ENCODE peak calls at places on chromosomes 13 and 19, in five cellular contexts. Y is stimulated activated CD8-positive, alpha-beta memory T cell treated with anti-CD3 and anti-CD28 coated beads, Interleukin-7, amount 100 ng/mL, for 24 hours; F is activated naive CD4-positive, alpha-beta T cell treated with anti-CD3 and anti-CD28 coated beads, Interleukin-2, amount 10 ng/mL, durations not matched to agents 7 days and 5 days; J is omental fat pad; D is body of pancreas. R is an unnamed sample.

GRCh38 chr19:55482128-55482961 is 2.6 kb upstream of the NAT14 start:
- DNase-seq in F (no peak), D (no peak), Y (no peak), J (no peak), R (no peak)

GRCh38 chr19:41116261-41116660 is 2.0 kb downstream of the CYP2F1 start:
- DNase-seq in J (no peak), Y (no peak), D (no peak), F (no peak), R (no peak)

GRCh38 chr19:45152504-45153338 is 8.1 kb downstream of the NKPD1 start:
- DNase-seq in F (peak; percentile 78), J (no peak), Y (no peak), D (peak; percentile 67), R (no peak)

GRCh38 chr19:800360-801029 is 3.2 kb downstream of the PTBP1 start:
- DNase-seq in F (no peak), J (no peak), Y (no peak), D (peak; percentile 70), R (no peak)

GRCh38 chr19:13978306-13978705 is 26.0 kb downstream of the DCAF15 start:
- DNase-seq in J (peak; percentile 62), D (peak; percentile 64), F (no peak), Y (no peak), R (no peak)

GRCh38 chr13:102610296-102610895 is 13.6 kb downstream of the TPP2 start:
- DNase-seq in F (no peak), D (no peak), Y (no peak), J (no peak), R (no peak)

GRCh38 chr19:33459691-33460090 is 61.9 kb downstream of the PEPD start:
- DNase-seq in Y (no peak), F (no peak), J (no peak), D (no peak), R (no peak)

GRCh38 chr13:29483211-29483610 is 112.3 kb downstream of the SLC7A1 start:
- DNase-seq in F (no peak), J (no peak), D (peak; percentile 82), Y (no peak), R (no peak)

GRCh38 chr19:5251096-5252065 is 89.2 kb downstream of the PTPRS start:
- DNase-seq in D (no peak), J (no peak), F (no peak), Y (no peak), R (no peak)

GRCh38 chr19:53910170-53910518 is 1.1 kb downstream of the CACNG7 start:
- DNase-seq in J (no peak), Y (no peak), F (no peak), D (no peak), R (no peak)

GRCh38 chr13:44223785-44224432 is 149.7 kb upstream of the SERP2 start:
- DNase-seq in D (no peak), Y (no peak), F (no peak), J (no peak), R (no peak)

GRCh38 chr19:46718157-46718933 is 1.4 kb upstream of the PRKD2 start:
- DNase-seq in Y (no peak), D (peak; percentile 63), F (peak; percentile 82), J (no peak), R (peak; percentile 95)

GRCh38 chr13:20461481-20461859 is 64.2 kb downstream of the CRYL1 start:
- DNase-seq in F (no peak), Y (no peak), J (no peak), D (no peak), R (no peak)

GRCh38 chr13:99144306-99144705 is 56.3 kb upstream of the UBAC2 start:
- DNase-seq in J (no peak), D (no peak), F (no peak), Y (no peak), R (no peak)

R was measured in Jurkat, Clone E6-1.